ENCODE peak calls at places on chromosomes 4 and X, in four cellular contexts. P is fibroblast of lung; G is effector memory CD4-positive, alpha-beta T cell; T is GM23248. F is an unnamed sample.
A peak's percentile ranks its signal among the peaks of the same experiment; 100 is the strongest.

GRCh38 chr4:132934901-132935300 is 214.2 kb upstream of the PCDH10 start:
- DNase-seq in P (no peak), T (no peak), G (no peak), F (no peak)

GRCh38 chrX:155966876-155967275 is 30.6 kb upstream of the IL9R start:
- DNase-seq in P (no peak), G (peak; percentile 2), T (peak; percentile 32), F (peak; percentile 11)

GRCh38 chrX:1355131-1355799 is 18.7 kb downstream of the IL3RA start:
- DNase-seq in P (no peak), T (no peak), G (no peak), F (no peak)

GRCh38 chrX:54921427-54922021 is 900 bp downstream of the TRO start:
- DNase-seq in T (peak; percentile 85), P (peak; percentile 68), G (peak; percentile 9), F (peak; percentile 27)

GRCh38 chr4:34158883-34159282 is 2085.4 kb downstream of the ARAP2 start:
- DNase-seq in P (peak; percentile 35), G (no peak), T (no peak), F (no peak)

GRCh38 chrX:6012357-6012756 is 216.3 kb downstream of the NLGN4X start:
- DNase-seq in T (no peak), P (no peak), G (no peak), F (no peak)

GRCh38 chrX:131827935-131828334 is 195.2 kb upstream of the STK26 start:
- DNase-seq in P (no peak), T (peak; percentile 19), G (no peak), F (no peak)

GRCh38 chr4:140103676-140104075 is 50.3 kb downstream of the MAML3 start:
- DNase-seq in P (peak; percentile 64), T (peak; percentile 77), G (no peak), F (no peak)

GRCh38 chr4:12293906-12294525 is 865.3 kb upstream of the HS3ST1 start:
- DNase-seq in T (no peak), G (no peak), P (no peak), F (no peak)

GRCh38 chrX:96407043-96407442 is 277.6 kb upstream of the DIAPH2 start:
- DNase-seq in P (peak; percentile 29), G (no peak), T (peak; percentile 55), F (no peak)

GRCh38 chr4:67052981-67053380 is 492.3 kb downstream of the CENPC start:
- DNase-seq in T (no peak), G (no peak), P (no peak), F (no peak)

GRCh38 chr4:81457345-81457744 is 14.4 kb downstream of the RASGEF1B start:
- DNase-seq in P (no peak), T (no peak), G (no peak), F (no peak)
- H3K4me1 ChIP-seq in P (no peaks in the 10 kb centered on the region), T (no peaks in the 10 kb centered on the region), G (no peaks in the 10 kb centered on the region), F (peaks cover 5% of the 10 kb centered on the region)

DNA sequence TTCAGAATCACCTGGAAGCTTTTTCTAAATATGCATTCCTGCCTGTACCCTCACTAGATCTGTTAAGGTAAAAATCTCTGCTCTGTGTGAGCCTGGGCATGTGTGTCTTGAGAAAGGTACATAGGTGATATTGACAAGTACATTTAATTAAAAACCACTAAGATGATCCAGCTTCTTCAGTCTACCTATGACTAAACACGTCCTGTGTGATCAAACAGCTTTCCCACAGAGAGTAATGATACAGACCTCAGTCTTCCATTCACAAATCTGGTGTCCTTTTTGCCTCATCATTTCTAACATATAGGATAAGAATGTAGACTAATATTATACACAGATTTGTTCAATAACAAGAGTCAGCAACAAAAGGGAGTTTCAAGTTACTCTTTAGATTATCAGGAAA is 42.6 kb downstream of the GALNT7 start:
- DNase-seq in G (no peak), P (no peak), T (no peak), F (no peak)
- H3K4me1 ChIP-seq in G (no peaks in the 10 kb centered on the region), P (no peaks in the 10 kb centered on the region), T (peaks cover 8% of the 10 kb centered on the region), F (no peaks in the 10 kb centered on the region)

GRCh38 chr4:4598851-4599411 is 57.1 kb upstream of the STX18 start:
- DNase-seq in T (no peak), P (no peak), G (no peak), F (no peak)

GRCh38 chr4:4602468-4602867 is 60.6 kb upstream of the STX18 start:
- DNase-seq in G (no peak), P (no peak), T (no peak), F (no peak)

GRCh38 chr4:4601803-4602369 is 60.0 kb upstream of the STX18 start:
- DNase-seq in P (no peak), G (no peak), T (no peak), F (no peak)

GRCh38 chr4:4596720-4597119 is 54.9 kb upstream of the STX18 start:
- DNase-seq in G (no peak), P (no peak), T (no peak), F (no peak)

DNA sequence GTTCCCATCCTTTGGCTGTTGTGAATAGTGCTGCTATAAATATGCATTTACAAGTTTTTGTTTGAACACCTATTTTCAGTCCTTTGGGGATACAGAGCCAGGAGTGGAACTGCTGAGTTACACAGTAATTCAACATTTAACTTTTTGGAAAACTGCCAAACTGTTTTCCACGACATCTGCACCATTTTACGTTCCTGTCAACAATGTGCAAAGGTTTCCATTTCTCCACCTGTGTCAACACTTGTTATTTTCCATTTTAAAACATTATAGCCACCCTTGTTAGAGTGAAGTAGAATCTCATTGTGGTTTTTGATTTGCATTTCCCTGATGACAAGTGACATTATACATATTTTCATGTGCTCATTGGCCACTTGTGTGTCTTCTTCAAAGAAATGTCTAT is 58.0 kb upstream of the STX18 start:
- DNase-seq in P (no peak), G (no peak), T (no peak), F (no peak)
- H3K4me1 ChIP-seq in P (no peaks in the 10 kb centered on the region), G (no peaks in the 10 kb centered on the region), T (peaks cover 5% of the 10 kb centered on the region), F (no peaks in the 10 kb centered on the region)

DNA sequence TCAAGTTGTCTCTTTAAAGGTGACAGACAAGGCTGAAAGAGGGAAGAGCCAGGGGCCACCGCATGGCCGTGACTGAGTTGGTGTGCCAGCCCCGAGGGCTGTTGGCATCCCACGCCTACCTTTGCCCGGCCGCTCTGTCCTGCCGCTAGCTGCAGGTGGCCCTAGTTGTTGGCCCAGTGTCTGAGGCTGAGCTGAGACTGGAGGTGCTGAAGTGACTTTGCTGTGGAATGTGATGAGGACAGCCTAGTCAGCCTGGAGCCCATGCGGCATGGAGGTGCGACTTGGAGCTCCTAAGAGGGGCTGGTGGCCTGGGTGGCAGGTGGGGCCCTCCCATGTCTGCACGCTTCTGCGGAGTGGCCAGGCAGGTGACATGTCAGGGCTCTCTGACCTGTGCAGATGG is 6.6 kb downstream of the TADA2B start:
- DNase-seq in P (no peak), T (no peak), G (no peak), F (no peak)
- H3K4me1 ChIP-seq in P (peaks cover 1% of the 10 kb centered on the region), T (peaks cover 34% of the 10 kb centered on the region), G (peaks cover 41% of the 10 kb centered on the region), F (peaks cover 50% of the 10 kb centered on the region)

GRCh38 chrX:48475774-48476577 is at the start of gene FTSJ1:
- DNase-seq in T (peak; percentile 93), P (peak; percentile 94), G (peak; percentile 78), F (peak; percentile 81)

GRCh38 chrX:48476919-48477318 is 920 bp downstream of the FTSJ1 start:
- DNase-seq in T (no peak), G (no peak), P (no peak), F (no peak)

GRCh38 chrX:48474127-48474526 is 1.9 kb upstream of the FTSJ1 start:
- DNase-seq in G (no peak), P (no peak), T (peak; percentile 52), F (no peak)

GRCh38 chrX:48474581-48474980 is 1.4 kb upstream of the FTSJ1 start:
- DNase-seq in G (no peak), P (no peak), T (no peak), F (no peak)

GRCh38 chrX:48475295-48475694 is 704 bp upstream of the FTSJ1 start:
- DNase-seq in G (no peak), T (no peak), P (no peak), F (no peak)
- H3K4me1 ChIP-seq in G (peaks cover 8% of the 10 kb centered on the region), T (no peaks in the 10 kb centered on the region), P (peaks cover 3% of the 10 kb centered on the region), F (peaks cover 14% of the 10 kb centered on the region)

F was measured in CD8-positive, alpha-beta T cell.